ENCODE peak calls at places on chromosome 17, in ten cellular contexts. I is lower lobe of right lung; H is cardiac muscle cell; D is GM13976; U is AG04449; P is pancreas; E is sigmoid colon; A is activated CD8-positive, alpha-beta T cell treated with anti-CD3 and anti-CD28 coated beads for 36 hours; W is astrocyte of the spinal cord; T is HFF-Myc. J is an unnamed sample.

GRCh38 chr17:10182785-10183184 is 15.6 kb downstream of the GAS7 start:
- DNase-seq in A (no peak), W (no peak), T (no peak), I (no peak), H (no peak), E (no peak), D (no peak), U (no peak), P (no peak), J (no peak)

GRCh38 chr17:63786117-63786516 is 12.1 kb downstream of the DDX42 start:
- DNase-seq in W (no peak), D (no peak), T (no peak), P (no peak), H (no peak), I (no peak), A (no peak), E (no peak), U (no peak), J (no peak)

GRCh38 chr17:43760254-43760852 is 1.8 kb upstream of the SOST start:
- DNase-seq in W (peak), U (peak), H (peak), D (peak), E (peak), T (peak), I (peak), P (peak), A (peak), J (peak)

GRCh38 chr17:45385331-45385997 is 47.2 kb downstream of the ARHGAP27 start:
- DNase-seq in A (peak), I (peak), H (peak), T (peak), P (peak), D (peak), W (peak), E (peak), U (no peak), J (peak)

GRCh38 chr17:13786000-13786598 is 184.4 kb upstream of the HS3ST3A1 start:
- DNase-seq in A (no peak), U (peak), I (no peak), H (peak), P (no peak), W (peak), T (no peak), E (no peak), D (no peak), J (peak)

GRCh38 chr17:41800601-41801373 is 11.0 kb downstream of the P3H4 start:
- DNase-seq in P (no peak), D (no peak), W (no peak), I (peak), H (peak), U (no peak), E (peak), T (no peak), A (no peak), J (peak)

GRCh38 chr17:38873646-38874380 is 4.0 kb downstream of the LASP1 start:
- DNase-seq in T (no peak), D (no peak), U (no peak), H (no peak), A (peak), P (no peak), W (no peak), E (no peak), I (no peak), J (no peak)

GRCh38 chr17:48001187-48001586 is 30.3 kb downstream of the CDK5RAP3 start:
- DNase-seq in T (no peak), H (peak), E (no peak), P (no peak), W (no peak), U (no peak), I (peak), A (no peak), D (no peak), J (no peak)

GRCh38 chr17:48470388-48471034 is 40.5 kb upstream of the SKAP1 start:
- DNase-seq in E (no peak), A (no peak), I (no peak), W (peak), P (no peak), D (no peak), T (no peak), U (no peak), H (peak), J (peak)

GRCh38 chr17:34620458-34620857 is 41.1 kb downstream of the TMEM132E start:
- DNase-seq in H (no peak), P (no peak), D (no peak), T (no peak), U (no peak), I (no peak), W (no peak), A (no peak), E (no peak), J (no peak)

GRCh38 chr17:74833501-74834361 is 26.0 kb downstream of the GRIN2C start:
- DNase-seq in E (no peak), D (peak), T (no peak), A (no peak), U (peak), I (peak), H (no peak), W (peak), P (no peak), J (peak)

GRCh38 chr17:34237458-34237857 is 17.6 kb upstream of the CCL2 start:
- DNase-seq in U (no peak), A (no peak), I (no peak), T (no peak), E (no peak), H (no peak), D (no peak), P (no peak), W (no peak), J (no peak)

GRCh38 chr17:6035801-6036394 is 34.3 kb upstream of the WSCD1 start:
- DNase-seq in U (no peak), E (no peak), A (no peak), I (no peak), H (no peak), W (no peak), T (no peak), D (no peak), P (no peak), J (no peak)

GRCh38 chr17:6052926-6053325 is 17.3 kb upstream of the WSCD1 start:
- DNase-seq in P (no peak), E (no peak), W (no peak), H (no peak), A (no peak), I (no peak), U (no peak), T (no peak), D (no peak), J (no peak)

GRCh38 chr17:71522383-71522782 is 598.4 kb upstream of the SOX9 start:
- DNase-seq in P (no peak), T (no peak), H (no peak), W (peak), U (no peak), I (no peak), D (no peak), E (no peak), A (no peak), J (peak)

GRCh38 chr17:66791337-66791736 is 43.6 kb upstream of the CACNG5 start:
- DNase-seq in U (no peak), P (peak), I (no peak), T (no peak), D (no peak), H (no peak), A (no peak), W (no peak), E (no peak), J (no peak)

GRCh38 chr17:40456396-40456951 is 13.2 kb downstream of the IGFBP4 start:
- DNase-seq in A (no peak), I (no peak), P (no peak), H (no peak), E (peak), U (no peak), D (no peak), T (no peak), W (no peak), J (no peak)

GRCh38 chr17:40827746-40828453 is 5.5 kb upstream of the KRT10 start:
- DNase-seq in P (no peak), D (no peak), U (no peak), I (no peak), W (peak), A (peak), E (no peak), T (no peak), H (peak), J (no peak)

GRCh38 chr17:37650419-37651003 is 7.3 kb upstream of the DDX52 start:
- DNase-seq in U (no peak), H (peak), E (no peak), A (peak), W (peak), D (peak), T (no peak), P (no peak), I (no peak), J (peak)

GRCh38 chr17:56026894-56027293 is 126.4 kb upstream of the ANKFN1 start:
- DNase-seq in I (no peak), D (no peak), H (no peak), A (no peak), P (no peak), E (no peak), T (no peak), U (no peak), W (no peak), J (no peak)

GRCh38 chr17:67578058-67578457 is 139.7 kb upstream of the NOL11 start:
- DNase-seq in I (no peak), H (no peak), E (peak), A (no peak), T (no peak), U (no peak), P (no peak), W (no peak), D (peak), J (no peak)

GRCh38 chr17:79843475-79843916 is 4.3 kb upstream of the CBX4 start:
- DNase-seq in A (peak), W (no peak), P (peak), H (no peak), D (no peak), T (no peak), I (no peak), U (no peak), E (no peak), J (no peak)

DNA sequence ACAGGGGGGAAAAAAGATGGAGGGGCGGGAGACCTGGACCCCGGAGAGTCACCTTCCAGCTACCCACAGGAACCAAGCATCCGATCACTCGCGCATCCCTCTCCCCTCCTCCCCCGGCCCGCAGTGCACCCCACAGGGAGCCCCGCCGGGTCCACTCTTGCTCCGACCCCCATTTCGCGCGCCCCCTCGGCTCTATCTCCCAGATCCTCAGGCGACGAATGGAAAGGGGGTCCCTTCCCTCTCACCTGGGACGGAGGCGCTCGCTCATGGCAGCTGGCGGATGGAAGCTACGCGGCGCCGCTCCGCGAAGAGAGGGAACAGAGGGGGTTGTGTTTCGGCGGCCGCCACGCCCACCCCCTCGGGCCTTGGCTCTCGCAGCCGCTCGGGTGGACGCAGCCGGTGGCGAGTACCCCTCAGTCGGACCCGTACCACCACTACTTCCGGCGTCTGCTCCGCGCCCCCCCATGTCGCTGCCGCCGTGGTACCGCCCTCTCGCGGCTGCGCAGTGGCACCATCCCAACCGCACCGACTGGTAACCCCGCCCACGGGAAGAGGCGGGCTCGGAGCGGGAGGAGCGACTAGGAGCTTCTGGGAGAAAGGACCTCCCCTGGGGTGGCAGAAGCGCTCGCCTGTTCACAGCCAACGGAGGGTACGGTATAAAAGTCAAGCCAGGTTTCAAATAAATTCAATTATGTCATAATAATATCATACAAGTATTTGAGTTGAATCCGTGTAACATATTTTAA is 29.7 kb downstream of the CPSF4L start:
- DNase-seq in T (peak), A (peak), U (peak), I (peak), D (peak), E (peak), P (peak), H (peak), W (peak), J (peak)
- TF ChIP-seq CTCF in T (peak), A (no peak), U (no peak), I (peak), D (peak), E (no peak), P (no peak), H (peak), W (no peak), J (peak)

GRCh38 chr17:699350-699749 is 15.3 kb downstream of the VPS53 start:
- DNase-seq in E (no peak), T (no peak), D (no peak), H (no peak), U (no peak), W (no peak), P (no peak), A (no peak), I (no peak), J (no peak)

GRCh38 chr17:703081-703875 is 11.4 kb downstream of the VPS53 start:
- DNase-seq in I (no peak), U (no peak), T (no peak), W (no peak), A (no peak), E (no peak), P (no peak), H (no peak), D (no peak), J (no peak)

GRCh38 chr17:704111-704864 is 10.4 kb downstream of the VPS53 start:
- DNase-seq in I (no peak), T (no peak), A (no peak), U (no peak), W (no peak), D (no peak), H (no peak), P (no peak), E (no peak), J (no peak)

GRCh38 chr17:697682-698081 is 17.0 kb downstream of the VPS53 start:
- DNase-seq in T (no peak), D (no peak), E (no peak), I (no peak), H (no peak), W (no peak), U (no peak), A (no peak), P (no peak), J (no peak)

DNA sequence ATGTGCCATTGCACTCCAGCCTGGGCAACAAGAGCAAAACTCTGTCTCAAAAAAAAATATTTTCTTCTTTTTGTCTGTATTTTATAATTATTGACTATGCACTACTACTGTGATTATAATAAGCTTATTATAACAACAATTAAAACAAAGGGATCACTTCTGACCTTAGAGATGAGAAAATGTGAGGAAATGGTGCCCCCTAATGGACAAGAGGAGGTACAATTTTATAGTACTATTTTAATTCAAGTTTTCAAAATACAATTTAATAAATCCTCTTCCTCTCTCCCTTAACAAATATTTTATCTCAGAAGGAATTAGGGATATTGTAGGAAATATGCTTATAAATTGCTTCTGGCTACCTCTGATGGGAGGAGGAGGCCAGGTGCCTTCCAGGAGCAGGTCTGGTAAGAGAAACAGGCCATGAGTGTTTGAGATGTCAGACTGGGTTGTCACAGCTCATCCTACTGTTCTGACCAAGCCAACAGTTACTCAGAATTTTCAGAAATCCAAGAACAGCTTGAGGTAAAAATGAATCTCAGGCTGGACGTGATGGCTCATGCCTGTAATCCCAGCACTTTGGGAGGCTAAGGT is 14.0 kb downstream of the VPS53 start:
- DNase-seq in A (no peak), H (peak), P (no peak), U (no peak), W (peak), I (no peak), D (peak), T (no peak), E (no peak), J (peak)
- TF ChIP-seq CTCF in A (peak), H (peak), P (peak), U (peak), W (peak), I (peak), D (peak), T (peak), E (peak), J (peak)

GRCh38 chr17:65739026-65739425 is 177.6 kb upstream of the AXIN2 start:
- DNase-seq in D (no peak), E (no peak), A (no peak), I (no peak), T (no peak), U (no peak), W (no peak), P (no peak), H (no peak), J (no peak)
- TF ChIP-seq CTCF in D (no peak), E (no peak), A (no peak), I (no peak), T (no peak), U (no peak), W (no peak), P (no peak), H (no peak), J (no peak)

GRCh38 chr17:61480414-61480807 is 28.2 kb downstream of the TBX4 start:
- DNase-seq in E (peak), H (no peak), U (no peak), I (peak), T (no peak), A (no peak), W (no peak), P (no peak), D (no peak), J (no peak)

GRCh38 chr17:61482467-61482866 is 30.2 kb downstream of the TBX4 start:
- DNase-seq in P (no peak), A (no peak), H (no peak), U (no peak), D (no peak), T (no peak), E (no peak), W (no peak), I (no peak), J (no peak)

GRCh38 chr17:61479493-61480413 is 27.5 kb downstream of the TBX4 start:
- DNase-seq in E (peak), A (no peak), U (no peak), P (no peak), W (no peak), H (no peak), I (peak), T (no peak), D (no peak), J (no peak)

GRCh38 chr17:61483778-61484116 is 31.5 kb downstream of the TBX4 start:
- DNase-seq in W (no peak), A (no peak), D (no peak), E (no peak), H (no peak), P (no peak), I (no peak), U (no peak), T (no peak), J (no peak)

GRCh38 chr17:61481421-61481820 is 29.2 kb downstream of the TBX4 start:
- DNase-seq in H (no peak), T (no peak), D (no peak), A (no peak), I (peak), W (no peak), U (no peak), P (no peak), E (no peak), J (no peak)
- TF ChIP-seq CTCF in H (no peak), T (no peak), D (no peak), A (no peak), I (no peak), W (no peak), U (no peak), P (no peak), E (no peak), J (no peak)

GRCh38 chr17:78266231-78266631 is 34.8 kb downstream of the TMEM235 start:
- DNase-seq in E (no peak), P (no peak), I (no peak), D (no peak), U (no peak), W (no peak), H (no peak), T (no peak), A (no peak), J (no peak)
- TF ChIP-seq CTCF in E (no peak), P (no peak), I (no peak), D (no peak), U (no peak), W (no peak), H (no peak), T (no peak), A (no peak), J (no peak)